ENCODE peak calls at places on chromosomes 7 and 10, in four cellular contexts. I is left lung, X is fibroblast of lung, D is IMR-90. Z is an unnamed sample.
A peak's percentile ranks its signal among the peaks of the same experiment; 100 is the strongest.

GRCh38 chr7:17530249-17530648 is 231.8 kb downstream of the AHR start:
- DNase-seq in I (no peak), D (peak; percentile 56), X (peak; percentile 96), Z (peak; percentile 83)

GRCh38 chr7:129210256-129210988 is 14.4 kb upstream of the AHCYL2 start:
- DNase-seq in D (peak; percentile 44), X (peak; percentile 25), I (peak; percentile 67), Z (no peak)

GRCh38 chr7:119640861-119641260 is 632.1 kb upstream of the KCND2 start:
- DNase-seq in X (no peak), I (no peak), D (no peak), Z (no peak)

GRCh38 chr7:114418117-114418516 is 3.5 kb downstream of the FOXP2 start:
- DNase-seq in D (no peak), I (no peak), X (peak; percentile 17), Z (no peak)

GRCh38 chr10:104433611-104434010 is 80.0 kb downstream of the CFAP58 start:
- DNase-seq in D (no peak), X (no peak), I (no peak), Z (no peak)

GRCh38 chr7:77409005-77409738 is 7.0 kb downstream of the GSAP start:
- DNase-seq in I (no peak), D (peak; percentile 56), X (peak; percentile 55), Z (no peak)

GRCh38 chr7:96921771-96922170 is 83.6 kb upstream of the DLX6 start:
- DNase-seq in D (no peak), X (no peak), I (no peak), Z (no peak)

GRCh38 chr10:77231375-77231774 is 406.2 kb downstream of the KCNMA1 start:
- DNase-seq in X (no peak), D (no peak), I (no peak), Z (no peak)

GRCh38 chr7:128938524-128939074 is 872 bp downstream of the IRF5 start:
- DNase-seq in X (no peak), D (no peak), I (peak; percentile 76), Z (no peak)

GRCh38 chr10:64036996-64037666 is 515.9 kb downstream of the REEP3 start:
- DNase-seq in X (no peak), I (no peak), D (no peak), Z (no peak)

GRCh38 chr7:88191911-88192310 is 27.9 kb downstream of the SRI start:
- DNase-seq in X (no peak), D (no peak), I (no peak), Z (no peak)

GRCh38 chr7:76340617-76341131 is 18.1 kb downstream of the YWHAG start:
- DNase-seq in I (no peak), D (peak; percentile 92), X (peak; percentile 81), Z (peak; percentile 49)

GRCh38 chr10:93095225-93095624 is 21.5 kb downstream of the CYP26A1 start:
- DNase-seq in I (no peak), X (no peak), D (no peak), Z (no peak)

GRCh38 chr7:17320642-17321041 is 22.2 kb downstream of the AHR start:
- DNase-seq in I (no peak), D (no peak), X (peak; percentile 27), Z (no peak)

GRCh38 chr10:13823046-13823711 is 236.4 kb downstream of the PRPF18 start:
- DNase-seq in I (no peak), D (no peak), X (no peak), Z (no peak)

GRCh38 chr7:131218727-131219128 is 108.9 kb upstream of the MKLN1 start:
- DNase-seq in X (no peak), I (no peak), D (no peak), Z (no peak)

GRCh38 chr7:81478664-81479063 is 291.2 kb downstream of the HGF start:
- DNase-seq in D (peak; percentile 18), I (peak; percentile 70), X (no peak), Z (no peak)

GRCh38 chr7:3730271-3730670 is 429.2 kb downstream of the SDK1 start:
- DNase-seq in I (no peak), X (peak; percentile 73), D (peak; percentile 41), Z (peak; percentile 78)

GRCh38 chr7:34575006-34575405 is 83.0 kb upstream of the NPSR1 start:
- DNase-seq in X (no peak), I (no peak), D (no peak), Z (no peak)

GRCh38 chr10:1638889-1639418 is 98.4 kb downstream of the ADARB2 start:
- DNase-seq in I (no peak), D (no peak), X (no peak), Z (peak; percentile 4)

GRCh38 chr10:63522129-63522687 is 1.0 kb downstream of the REEP3 start:
- DNase-seq in D (peak; percentile 47), I (no peak), X (peak; percentile 39), Z (no peak)

GRCh38 chr10:1022413-1022812 is 3.2 kb downstream of the IDI2 start:
- DNase-seq in D (no peak), I (no peak), X (no peak), Z (no peak)

GRCh38 chr7:91043924-91044660 is 220.1 kb upstream of the FZD1 start:
- DNase-seq in I (no peak), D (no peak), X (no peak), Z (no peak)

GRCh38 chr10:101617102-101617823 is 29.1 kb downstream of the DPCD start:
- DNase-seq in I (no peak), X (no peak), D (no peak), Z (no peak)

GRCh38 chr10:103653581-103654020 is 160.1 kb downstream of the NEURL1 start:
- DNase-seq in I (peak; percentile 46), D (no peak), X (no peak), Z (no peak)